ENCODE peak calls at places on chromosomes 16 and 17, in four cellular contexts. F, J, A and I are unnamed samples.
A peak's percentile ranks its signal among the peaks of the same experiment; 100 is the strongest.

GRCh38 chr16:4433228-4433627 is 7.6 kb downstream of the DNAJA3 start:
- DNase-seq in J (no peak), F (no peak), A (no peak), I (no peak)

GRCh38 chr17:32350662-32351418 is 883 bp downstream of the ZNF207 start:
- DNase-seq in F (peak; percentile 72), J (no peak), A (no peak), I (peak; percentile 54)

GRCh38 chr17:55727920-55728319 is 5.3 kb upstream of the TMEM100 start:
- DNase-seq in J (no peak), A (no peak), F (no peak), I (no peak)

GRCh38 chr16:70604407-70605283 is 41.7 kb upstream of the IL34 start:
- DNase-seq in F (no peak), A (no peak), J (no peak), I (no peak)

GRCh38 chr16:57807252-57807967 is 5.1 kb upstream of the KIFC3 start:
- DNase-seq in J (no peak), A (no peak), F (no peak), I (peak; percentile 44)

GRCh38 chr17:54666559-54666958 is 234.1 kb upstream of the TOM1L1 start:
- DNase-seq in J (no peak), F (no peak), A (no peak), I (no peak)

GRCh38 chr16:50121278-50121677 is 31.8 kb upstream of the TENT4B start:
- DNase-seq in J (no peak), A (no peak), F (no peak), I (no peak)

GRCh38 chr16:35560637-35560984 is 2101.2 kb downstream of the TP53TG3F start:
- DNase-seq in J (no peak), A (no peak), F (no peak), I (no peak)

GRCh38 chr16:14309001-14309886 is 238.1 kb downstream of the MRTFB start:
- DNase-seq in J (no peak), F (peak; percentile 89), A (no peak), I (no peak)

GRCh38 chr17:48625502-48626201 is 506 bp downstream of the HOXB9 start:
- DNase-seq in J (no peak), A (no peak), F (no peak), I (no peak)

GRCh38 chr17:77254961-77255741 is 114.4 kb downstream of the SEC14L1 start:
- DNase-seq in A (no peak), F (no peak), J (peak; percentile 58), I (peak; percentile 92)

GRCh38 chr16:81625544-81626152 is 153.4 kb upstream of the PLCG2 start:
- DNase-seq in F (no peak), A (no peak), J (no peak), I (no peak)

GRCh38 chr17:74768069-74768762 is 7.9 kb downstream of the NAT9 start:
- DNase-seq in J (no peak), A (no peak), F (no peak), I (no peak)

GRCh38 chr17:44176257-44176656 is 5.8 kb downstream of the ASB16 start:
- DNase-seq in J (no peak), F (no peak), A (no peak), I (no peak)

GRCh38 chr17:46756061-46756735 is 62.3 kb downstream of the WNT3 start:
- DNase-seq in A (no peak), J (no peak), F (no peak), I (no peak)

GRCh38 chr16:82755570-82756282 is 129.0 kb downstream of the CDH13 start:
- DNase-seq in A (no peak), J (no peak), F (no peak), I (peak; percentile 4)

GRCh38 chr17:512926-513325 is 160.3 kb upstream of the RPH3AL start:
- DNase-seq in J (no peak), A (no peak), F (no peak), I (no peak)

GRCh38 chr17:57766307-57766943 is 21.3 kb upstream of the CCDC182 start:
- DNase-seq in A (no peak), J (no peak), F (no peak), I (no peak)

GRCh38 chr16:57871457-57871856 is 69.2 kb upstream of the KIFC3 start:
- DNase-seq in F (no peak), A (no peak), J (no peak), I (peak; percentile 62)

GRCh38 chr17:67994827-67995567 is 1.3 kb downstream of the C17orf58 start:
- DNase-seq in A (no peak), J (no peak), F (peak; percentile 12), I (no peak)

GRCh38 chr17:38861399-38861843 is 7.9 kb upstream of the RPL23 start:
- DNase-seq in A (no peak), F (peak; percentile 25), J (no peak), I (peak; percentile 63)